ENCODE peak calls at places on chromosomes 4 and X, in five cellular contexts. O is AG10803, F is lung, T is astrocyte of the spinal cord, Y is osteocyte. K is an unnamed sample.

GRCh38 chrX:48468247-48468671 is 1.8 kb downstream of the SLC38A5 start:
- DNase-seq in F (no peak), Y (no peak), T (no peak), O (no peak), K (no peak)

GRCh38 chr4:128915544-128915943 is 106.0 kb downstream of the JADE1 start:
- DNase-seq in T (no peak), O (no peak), Y (no peak), F (no peak), K (no peak)

GRCh38 chr4:16001484-16001858 is 38.5 kb upstream of the FGFBP2 start:
- DNase-seq in Y (no peak), O (peak; percentile 64), F (peak; percentile 56), T (peak; percentile 71), K (peak; percentile 44)

GRCh38 chr4:101345596-101346311 is 1.6 kb downstream of the PPP3CA start:
- DNase-seq in F (peak; percentile 46), O (peak; percentile 47), Y (peak; percentile 84), T (peak; percentile 67), K (peak; percentile 13)

GRCh38 chr4:110344165-110344564 is 131.8 kb upstream of the ENPEP start:
- DNase-seq in O (no peak), F (no peak), Y (no peak), T (peak; percentile 46), K (no peak)

GRCh38 chr4:10051536-10052135 is 30.3 kb upstream of the SLC2A9 start:
- DNase-seq in O (no peak), T (no peak), Y (peak; percentile 44), F (no peak), K (no peak)

GRCh38 chr4:120829113-120829831 is 93.3 kb downstream of the PRDM5 start:
- DNase-seq in F (no peak), Y (no peak), T (peak; percentile 49), O (peak; percentile 69), K (no peak)

GRCh38 chr4:8848507-8849265 is 23.0 kb downstream of the HMX1 start:
- DNase-seq in O (no peak), F (no peak), Y (peak; percentile 63), T (no peak), K (no peak)

GRCh38 chrX:15050395-15050794 is 177.2 kb downstream of the MOSPD2 start:
- DNase-seq in Y (no peak), T (no peak), F (no peak), O (no peak), K (no peak)

GRCh38 chrX:28177202-28177601 is 196.0 kb upstream of the DCAF8L1 start:
- DNase-seq in O (no peak), T (no peak), Y (no peak), F (no peak), K (no peak)

GRCh38 chr4:3520276-3520675 is 11.9 kb downstream of the LRPAP1 start:
- DNase-seq in Y (no peak), F (no peak), T (no peak), O (no peak), K (no peak)

GRCh38 chrX:38881727-38882126 is 80.5 kb downstream of the MID1IP1 start:
- DNase-seq in O (no peak), F (no peak), T (no peak), Y (no peak), K (no peak)

GRCh38 chrX:66766318-66766717 is 127.4 kb upstream of the EDA2R start:
- DNase-seq in F (no peak), Y (no peak), O (no peak), T (no peak), K (no peak)

GRCh38 chr4:11079171-11079570 is 349.5 kb downstream of the HS3ST1 start:
- DNase-seq in O (no peak), T (peak; percentile 56), Y (no peak), F (no peak), K (no peak)

GRCh38 chr4:118923891-118924290 is 35.2 kb downstream of the SYNPO2 start:
- DNase-seq in T (no peak), O (no peak), F (no peak), Y (no peak), K (no peak)

GRCh38 chr4:2924765-2925301 is 38.4 kb downstream of the NOP14 start:
- DNase-seq in O (no peak), Y (no peak), T (no peak), F (no peak), K (no peak)

GRCh38 chr4:139403457-139403856 is 50.5 kb upstream of the RAB33B start:
- DNase-seq in O (no peak), F (no peak), T (no peak), Y (no peak), K (no peak)

GRCh38 chr4:1206299-1207156 is 34.1 kb upstream of the SPON2 start:
- DNase-seq in O (no peak), Y (peak; percentile 83), T (no peak), F (no peak), K (no peak)

GRCh38 chr4:107034982-107035710 is 967 bp downstream of the DKK2 start:
- DNase-seq in O (peak; percentile 37), Y (peak; percentile 85), F (no peak), T (peak; percentile 45), K (peak; percentile 23)

DNA sequence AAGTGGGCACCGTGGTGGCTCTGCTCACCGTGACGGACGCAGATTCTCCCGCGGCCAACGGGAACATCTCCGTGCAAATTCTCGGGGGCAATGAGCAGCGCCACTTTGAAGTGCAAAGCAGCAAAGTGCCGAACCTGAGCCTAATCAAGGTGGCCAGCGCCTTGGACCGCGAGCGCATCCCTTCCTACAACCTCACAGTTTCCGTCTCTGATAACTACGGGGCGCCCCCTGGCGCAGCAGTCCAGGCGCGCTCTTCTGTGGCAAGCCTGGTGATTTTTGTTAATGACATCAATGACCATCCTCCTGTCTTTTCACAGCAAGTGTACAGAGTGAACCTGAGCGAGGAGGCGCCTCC is 2.7 kb downstream of the FAT4 start:
- DNase-seq in T (peak; percentile 53), O (peak; percentile 56), F (no peak), Y (no peak), K (peak; percentile 48)
- TF ChIP-seq CTCF in T (peak; percentile 64), O (peak; percentile 71), F (no peak), Y (peak; percentile 66), K (peak; percentile 67)

GRCh38 chr4:152374153-152374552 is 161.7 kb downstream of the FBXW7 start:
- DNase-seq in O (no peak), Y (no peak), T (no peak), F (no peak), K (no peak)

GRCh38 chr4:152372444-152372843 is 163.4 kb downstream of the FBXW7 start:
- DNase-seq in O (no peak), Y (no peak), F (no peak), T (no peak), K (no peak)

GRCh38 chr4:152374606-152375285 is 161.1 kb downstream of the FBXW7 start:
- DNase-seq in F (no peak), O (peak; percentile 30), Y (no peak), T (no peak), K (no peak)

GRCh38 chr4:152369203-152369902 is 166.5 kb downstream of the FBXW7 start:
- DNase-seq in T (no peak), F (no peak), Y (no peak), O (no peak), K (no peak)

GRCh38 chr4:152369903-152370296 is 166.0 kb downstream of the FBXW7 start:
- DNase-seq in O (no peak), F (no peak), Y (no peak), T (peak; percentile 16), K (no peak)
- TF ChIP-seq CTCF in O (peak; percentile 57), F (no peak), Y (peak; percentile 59), T (peak; percentile 33), K (peak; percentile 61)

DNA sequence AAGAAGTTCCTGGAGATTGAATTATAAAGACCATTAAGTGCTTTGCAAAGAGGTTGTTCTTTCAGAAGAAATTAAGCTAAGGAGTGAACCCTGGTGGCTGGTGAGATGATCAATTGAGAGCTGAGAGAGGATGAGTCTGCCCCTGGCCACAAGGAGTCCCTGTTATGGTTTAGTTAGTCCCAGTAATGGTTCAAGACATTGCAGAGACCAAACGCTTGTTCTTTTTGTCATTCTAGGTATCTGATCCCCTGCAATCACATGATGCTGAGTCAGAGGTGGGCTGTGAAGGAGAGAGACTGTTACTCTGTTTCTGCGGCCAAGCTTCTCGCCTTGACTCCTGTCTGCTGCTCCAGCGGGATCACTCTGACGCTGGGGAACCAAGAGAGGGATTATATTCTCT is 114.5 kb downstream of the GATB start:
- DNase-seq in O (no peak), Y (no peak), T (no peak), F (no peak), K (no peak)
- TF ChIP-seq CTCF in O (no peak), Y (no peak), T (no peak), F (no peak), K (no peak)

GRCh38 chrX:95762716-95763115 is 921.9 kb upstream of the DIAPH2 start:
- DNase-seq in Y (no peak), F (no peak), T (no peak), O (no peak), K (no peak)
- TF ChIP-seq CTCF in Y (peak; percentile 6), F (no peak), T (no peak), O (no peak), K (peak; percentile 39)

DNA sequence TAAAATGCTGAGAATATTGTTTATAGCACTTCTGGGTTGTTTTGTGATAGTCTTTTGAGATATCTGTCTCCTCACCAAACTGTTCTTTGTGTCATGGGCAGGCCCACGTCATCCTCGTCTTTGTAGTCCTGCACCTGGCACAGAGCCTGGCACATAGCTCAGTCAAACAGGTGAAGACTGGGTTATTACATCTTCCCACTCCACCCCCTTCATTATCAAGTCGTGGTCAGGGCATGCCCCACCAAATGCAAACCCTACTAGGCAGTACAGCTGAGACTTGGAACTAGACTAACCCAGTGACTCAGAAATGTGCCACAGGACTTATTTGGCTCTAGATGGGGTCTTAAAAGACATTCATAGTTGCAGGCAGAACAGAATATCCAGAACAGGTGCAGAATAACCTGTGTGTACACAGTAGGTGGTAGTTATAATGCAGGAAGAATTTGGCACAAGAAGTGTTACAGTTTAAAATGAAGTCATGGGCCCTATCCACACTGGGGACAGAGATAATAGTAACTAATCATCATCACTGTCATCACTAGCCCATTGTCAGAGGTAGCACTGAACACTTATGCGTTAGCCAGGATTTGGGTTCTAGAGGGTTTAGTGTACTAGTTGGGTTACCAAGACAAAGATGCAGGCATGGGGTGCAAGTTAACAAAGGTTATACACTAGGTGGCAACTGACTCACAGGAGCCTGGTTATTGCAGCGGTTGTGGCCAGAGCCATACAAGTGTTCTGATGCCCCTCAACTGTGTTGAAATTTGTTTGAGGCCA is 74.9 kb downstream of the TBL1X start:
- DNase-seq in T (no peak), Y (no peak), F (no peak), O (no peak), K (no peak)
- TF ChIP-seq CTCF in T (no peak), Y (no peak), F (no peak), O (no peak), K (no peak)

DNA sequence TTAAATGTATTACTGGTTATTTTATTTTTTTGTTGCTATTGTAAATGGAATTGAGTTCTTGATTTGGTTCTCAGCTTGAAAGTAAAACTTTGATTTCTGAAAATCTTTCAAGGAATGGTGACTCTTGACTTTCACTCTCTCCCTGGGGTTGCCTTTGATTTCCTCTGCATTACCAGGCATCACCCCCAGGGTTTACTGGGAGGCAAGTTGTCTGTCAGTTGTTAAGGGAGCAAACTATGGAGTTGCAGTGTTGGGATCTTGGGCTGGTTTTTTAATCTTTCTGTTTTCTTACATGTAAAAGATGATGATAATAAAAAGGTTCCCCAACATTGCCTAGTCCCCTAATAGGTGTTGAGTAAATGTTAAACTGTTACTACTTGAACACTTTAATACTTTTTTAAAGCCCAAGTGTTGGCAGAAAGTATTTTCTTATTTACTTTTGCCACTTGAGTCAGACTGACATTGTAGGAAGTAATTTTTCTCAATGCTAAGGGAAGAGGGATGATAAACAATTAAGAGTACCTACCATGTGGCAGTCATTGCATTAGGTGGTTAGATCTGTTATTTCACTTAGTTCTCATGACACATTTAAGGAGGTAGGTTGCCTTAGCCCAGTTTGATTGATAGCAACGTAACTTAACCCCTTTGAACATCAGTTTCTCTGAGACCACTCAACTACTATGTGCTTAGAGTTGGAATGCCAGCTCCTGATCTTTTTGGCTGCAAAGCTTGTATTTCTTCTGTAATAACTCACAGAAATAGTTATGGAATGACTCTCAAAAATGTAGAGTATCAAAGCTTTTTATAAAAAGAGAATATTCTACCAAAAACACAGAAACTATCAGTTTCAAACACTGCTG is 67.1 kb downstream of the DCLK2 start:
- DNase-seq in O (peak; percentile 26), Y (no peak), F (no peak), T (peak; percentile 25), K (no peak)
- TF ChIP-seq CTCF in O (peak; percentile 35), Y (peak; percentile 39), F (no peak), T (peak; percentile 29), K (peak; percentile 43)

K was measured in neural crest cell.